ENCODE peak calls at places on chromosomes 4 and X, in ten cellular contexts. N is nephron progenitor cell; Y is endodermal cell; X is amygdala; I is stimulated activated CD4-positive, alpha-beta T cell treated with anti-CD3 and anti-CD28 coated beads, TNF-alpha, amount 100 ng/mL, for 4 hours; S is left lung; D is hepatocyte; K is osteocyte; P is IMR-90; M is activated CD4-positive, alpha-beta T cell treated with anti-CD3 and anti-CD28 coated beads for 4 hours. B is an unnamed sample.

GRCh38 chr4:3111461-3111860 is 37.0 kb downstream of the HTT start:
- DNase-seq in N (no peak), Y (peak), X (no peak), I (no peak), S (no peak), D (peak), K (no peak), P (peak), M (no peak), B (no peak)

GRCh38 chrX:29690061-29690460 is 525.3 kb upstream of the MAGEB2 start:
- DNase-seq in N (no peak), Y (no peak), X (no peak), I (no peak), S (no peak), D (no peak), K (no peak), P (peak), M (no peak), B (no peak)

GRCh38 chrX:94743478-94743877 is 1069.5 kb downstream of the FAM133A start:
- DNase-seq in N (no peak), Y (no peak), X (no peak), I (no peak), S (no peak), D (no peak), K (no peak), P (no peak), M (no peak), B (no peak)

GRCh38 chrX:107678957-107679740 is 50.8 kb downstream of the PRPS1 start:
- DNase-seq in N (no peak), Y (peak), X (no peak), I (peak), S (peak), D (peak), K (no peak), P (peak), M (peak), B (peak)

GRCh38 chr4:61427099-61427817 is 227.1 kb downstream of the ADGRL3 start:
- DNase-seq in N (no peak), Y (no peak), X (no peak), I (no peak), S (no peak), D (no peak), K (no peak), P (no peak), M (no peak), B (no peak)

GRCh38 chr4:94613248-94613647 is 144.5 kb upstream of the BMPR1B start:
- DNase-seq in N (no peak), Y (no peak), X (no peak), I (no peak), S (no peak), D (no peak), K (no peak), P (peak), M (no peak), B (no peak)

GRCh38 chr4:15765910-15766703 is 12.0 kb upstream of the CD38 start:
- DNase-seq in N (no peak), Y (no peak), X (no peak), I (no peak), S (no peak), D (no peak), K (no peak), P (no peak), M (no peak), B (no peak)

GRCh38 chrX:76407795-76408194 is 19.7 kb upstream of the MAGEE1 start:
- DNase-seq in N (no peak), Y (no peak), X (no peak), I (no peak), S (no peak), D (no peak), K (no peak), P (no peak), M (no peak), B (no peak)

GRCh38 chr4:8410641-8411271 is 29.8 kb downstream of the ACOX3 start:
- DNase-seq in N (peak), Y (peak), X (no peak), I (no peak), S (no peak), D (peak), K (no peak), P (peak), M (no peak), B (no peak)

GRCh38 chr4:170657761-170658160 is 568.0 kb upstream of the AADAT start:
- DNase-seq in N (no peak), Y (no peak), X (no peak), I (no peak), S (no peak), D (no peak), K (no peak), P (no peak), M (no peak), B (no peak)

GRCh38 chr4:44016582-44017421 is 431.8 kb downstream of the KCTD8 start:
- DNase-seq in N (no peak), Y (no peak), X (no peak), I (no peak), S (peak), D (no peak), K (no peak), P (peak), M (no peak), B (no peak)

GRCh38 chrX:21657318-21658151 is 595 bp downstream of the KLHL34 start:
- DNase-seq in N (no peak), Y (no peak), X (no peak), I (no peak), S (peak), D (no peak), K (no peak), P (no peak), M (no peak), B (no peak)

GRCh38 chr4:3516061-3516835 is 16.0 kb downstream of the LRPAP1 start:
- DNase-seq in N (no peak), Y (peak), X (no peak), I (no peak), S (peak), D (no peak), K (no peak), P (no peak), M (no peak), B (no peak)

GRCh38 chr4:41216294-41217019 is 2.1 kb upstream of the APBB2 start:
- DNase-seq in N (peak), Y (peak), X (peak), I (peak), S (peak), D (peak), K (peak), P (peak), M (peak), B (peak)

GRCh38 chrX:134377537-134377936 is 82.4 kb upstream of the HPRT1 start:
- DNase-seq in N (peak), Y (no peak), X (no peak), I (no peak), S (no peak), D (peak), K (no peak), P (peak), M (peak), B (no peak)

GRCh38 chr4:147865926-147866325 is 134.0 kb downstream of the ARHGAP10 start:
- DNase-seq in N (no peak), Y (no peak), X (no peak), I (no peak), S (no peak), D (no peak), K (no peak), P (peak), M (no peak), B (no peak)

B was measured in suprapubic skin.